ENCODE peak calls at places on chromosomes 6 and 20, in seven cellular contexts. E is mesendoderm, H is H9, Y is IMR-90, J is neuronal stem cell, O is H1, M is trophoblast cell. X is an unnamed sample.
A peak's percentile ranks its signal among the peaks of the same experiment; 100 is the strongest.

GRCh38 chr6:170147832-170148708 is 142.8 kb downstream of the DLL1 start:
- DNase-seq in H (peak; percentile 71), E (peak; percentile 73), Y (no peak), O (no peak), J (no peak), M (no peak), X (no peak)

GRCh38 chr6:55925292-55925691 is 49.9 kb upstream of the BMP5 start:
- DNase-seq in J (no peak), O (no peak), Y (peak; percentile 94), H (no peak), M (no peak), E (no peak), X (peak; percentile 78)

GRCh38 chr20:25045343-25045712 is 12.6 kb downstream of the ACSS1 start:
- DNase-seq in M (no peak), H (no peak), O (no peak), Y (no peak), E (no peak), J (no peak), X (no peak)

GRCh38 chr20:17958326-17959256 is 10.0 kb downstream of the SNX5 start:
- DNase-seq in E (no peak), J (no peak), M (no peak), O (no peak), Y (peak; percentile 61), H (no peak), X (peak; percentile 28)

GRCh38 chr6:23600118-23600517 is 525.9 kb upstream of the NRSN1 start:
- DNase-seq in O (no peak), H (no peak), M (no peak), J (no peak), Y (no peak), E (no peak), X (no peak)

GRCh38 chr6:34223381-34223963 is 13.2 kb upstream of the HMGA1 start:
- DNase-seq in O (peak; percentile 80), Y (no peak), H (no peak), J (no peak), E (no peak), M (peak; percentile 50), X (no peak)

GRCh38 chr6:84633771-84634170 is 130.6 kb downstream of the TBX18 start:
- DNase-seq in E (no peak), O (no peak), M (peak; percentile 48), Y (no peak), J (no peak), H (no peak), X (no peak)

GRCh38 chr6:161131367-161131766 is 139.8 kb downstream of the MAP3K4 start:
- DNase-seq in H (no peak), Y (no peak), O (no peak), E (no peak), J (no peak), M (no peak), X (no peak)

GRCh38 chr6:12369781-12370262 is 79.7 kb downstream of the EDN1 start:
- DNase-seq in H (no peak), J (no peak), M (peak; percentile 23), Y (no peak), E (peak; percentile 65), O (no peak), X (no peak)

GRCh38 chr20:52004720-52005119 is 186.9 kb downstream of the ZFP64 start:
- DNase-seq in O (no peak), Y (peak; percentile 72), M (no peak), E (no peak), H (no peak), J (no peak), X (peak; percentile 25)

GRCh38 chr20:8156603-8157079 is 24.6 kb downstream of the PLCB1 start:
- DNase-seq in H (no peak), Y (peak; percentile 59), O (no peak), M (no peak), E (no peak), J (no peak), X (peak; percentile 63)

GRCh38 chr6:21582651-21583050 is 10.9 kb upstream of the SOX4 start:
- DNase-seq in H (no peak), O (no peak), J (no peak), Y (peak; percentile 63), M (no peak), E (no peak), X (no peak)

GRCh38 chr6:70592391-70593117 is 25.8 kb downstream of the SDHAF4 start:
- DNase-seq in O (no peak), H (no peak), Y (no peak), J (peak; percentile 4), E (peak; percentile 36), M (no peak), X (no peak)

GRCh38 chr6:42138630-42139619 is 3.5 kb downstream of the C6orf132 start:
- DNase-seq in H (peak; percentile 41), Y (peak; percentile 42), E (peak; percentile 85), M (no peak), J (peak; percentile 58), O (no peak), X (peak; percentile 60)

GRCh38 chr6:6843777-6844176 is 255.3 kb downstream of the LY86 start:
- DNase-seq in E (no peak), J (no peak), Y (no peak), H (no peak), M (no peak), O (no peak), X (no peak)

GRCh38 chr6:166998256-166999144 is 697 bp upstream of the CEP43 start:
- DNase-seq in H (peak; percentile 46), E (peak; percentile 43), Y (no peak), J (peak; percentile 21), O (peak; percentile 74), M (no peak), X (no peak)

GRCh38 chr6:131054392-131055250 is 8.4 kb downstream of the EPB41L2 start:
- DNase-seq in M (no peak), O (no peak), J (no peak), Y (no peak), H (no peak), E (peak; percentile 61), X (no peak)

GRCh38 chr6:48087448-48087847 is 23.5 kb downstream of the PTCHD4 start:
- DNase-seq in J (no peak), Y (peak; percentile 23), M (no peak), O (no peak), H (no peak), E (peak; percentile 16), X (peak; percentile 29)

GRCh38 chr20:19943021-19943659 is 74.0 kb upstream of the NAA20 start:
- DNase-seq in E (no peak), O (no peak), Y (no peak), J (no peak), H (no peak), M (no peak), X (no peak)

GRCh38 chr20:17227199-17227535 is 327 bp downstream of the PCSK2 start:
- DNase-seq in E (no peak), Y (no peak), M (no peak), H (no peak), J (no peak), O (peak; percentile 48), X (no peak)

GRCh38 chr6:90093558-90094073 is 199.3 kb downstream of the GJA10 start:
- DNase-seq in O (no peak), E (no peak), H (no peak), M (no peak), J (no peak), Y (no peak), X (no peak)

GRCh38 chr20:37640600-37641561 is 52.9 kb upstream of the CTNNBL1 start:
- DNase-seq in Y (no peak), E (no peak), H (no peak), J (no peak), O (no peak), M (no peak), X (no peak)
- H3K23ac ChIP-seq in Y (no peak overlapping the region), E (no peak overlapping the region), H (no peak overlapping the region), J (no peak overlapping the region), O (no peak overlapping the region), M (no peak overlapping the region), X (no peak overlapping the region)

GRCh38 chr6:129719692-129720091 is 9.7 kb upstream of the ARHGAP18 start:
- DNase-seq in E (no peak), J (no peak), M (no peak), Y (peak; percentile 23), O (no peak), H (no peak), X (no peak)

GRCh38 chr6:129713806-129714338 is 3.9 kb upstream of the ARHGAP18 start:
- DNase-seq in O (no peak), M (no peak), H (no peak), E (no peak), Y (no peak), J (no peak), X (no peak)

GRCh38 chr6:129717287-129717686 is 7.3 kb upstream of the ARHGAP18 start:
- DNase-seq in O (no peak), J (no peak), Y (peak; percentile 69), M (no peak), H (no peak), E (no peak), X (peak; percentile 56)
- H3K23ac ChIP-seq in O (no peak overlapping the region), J (no peak overlapping the region), Y (no peak overlapping the region), M (no peak overlapping the region), H (no peak overlapping the region), E (no peak overlapping the region), X (no peak overlapping the region)

DNA sequence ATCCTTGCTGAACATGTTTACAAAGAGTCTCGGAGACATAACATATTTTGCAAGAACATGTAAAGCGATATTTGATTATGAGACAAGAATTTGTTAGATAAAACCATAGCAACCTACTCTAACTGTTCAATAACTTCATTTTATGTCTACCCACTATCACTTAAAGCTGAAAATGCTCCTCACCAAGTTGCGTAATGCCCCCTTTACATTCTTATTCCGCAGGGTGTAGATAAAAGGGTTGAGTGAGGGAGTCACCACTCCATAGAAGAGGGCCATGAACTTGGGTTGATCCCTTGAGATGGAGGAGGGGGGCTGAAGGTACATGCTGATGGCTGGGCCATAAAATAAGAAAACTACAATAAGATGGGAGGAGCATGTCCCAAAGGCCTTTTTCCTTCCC is 29.9 kb downstream of the OR2J3 start:
- DNase-seq in M (no peak), Y (no peak), O (no peak), E (no peak), H (no peak), J (no peak), X (no peak)
- H3K23ac ChIP-seq in M (no peak overlapping the region), Y (no peak overlapping the region), O (no peak overlapping the region), E (no peak overlapping the region), H (no peak overlapping the region), J (no peak overlapping the region), X (no peak overlapping the region)

GRCh38 chr6:3204921-3205320 is 22.5 kb downstream of the TUBB2B start:
- DNase-seq in M (no peak), O (no peak), H (no peak), Y (no peak), J (no peak), E (no peak), X (no peak)
- H3K23ac ChIP-seq in M (no peak overlapping the region), O (no peak overlapping the region), H (no peak overlapping the region), Y (no peak overlapping the region), J (no peak overlapping the region), E (no peak overlapping the region), X (no peak overlapping the region)

DNA sequence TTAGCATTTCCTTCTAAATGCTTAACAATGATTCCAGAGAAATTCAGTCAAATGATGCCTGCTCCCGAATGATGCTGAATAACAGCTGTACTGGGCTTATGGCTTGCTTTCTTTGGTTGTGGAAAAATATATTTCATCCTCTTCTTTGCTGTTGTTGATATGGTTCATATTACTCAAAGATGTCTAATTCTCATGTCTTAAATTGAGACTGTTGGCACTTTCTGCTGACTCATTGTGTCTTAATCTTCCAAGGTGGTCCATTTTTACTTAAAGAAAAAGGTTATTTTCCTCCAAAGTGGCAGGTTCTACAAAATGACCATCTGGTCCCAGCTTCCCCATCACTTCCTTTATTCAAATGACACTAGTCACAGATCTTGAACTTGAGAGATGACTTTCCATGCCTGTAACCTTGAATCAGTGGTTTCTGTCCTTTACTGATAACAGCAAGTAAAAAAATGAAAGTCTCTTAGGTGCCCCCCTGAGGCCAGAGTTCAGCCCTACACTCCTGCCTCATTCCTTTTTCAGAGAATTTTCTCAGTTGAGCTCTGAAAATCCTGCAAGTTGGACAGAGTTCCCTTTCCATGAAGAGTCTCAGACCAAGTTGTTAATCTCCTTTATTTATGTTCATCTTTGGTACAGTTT is 6.9 kb downstream of the SNAP25 start:
- DNase-seq in M (no peak), O (no peak), H (no peak), J (no peak), E (peak; percentile 68), Y (no peak), X (no peak)
- H3K23ac ChIP-seq in M (no peak overlapping the region), O (no peak overlapping the region), H (no peak overlapping the region), J (no peak overlapping the region), E (no peak overlapping the region), Y (no peak overlapping the region), X (no peak overlapping the region)

X was measured in mesenchymal stem cell.